ENCODE peak calls at places on chromosomes 7 and 10, in seven cellular contexts. J is body of pancreas, R is HFF-Myc, W is GM20000, D is WERI-Rb-1, T is cardiac fibroblast, M is endothelial cell. N is an unnamed sample.

GRCh38 chr7:77453531-77453930 is 37.4 kb upstream of the GSAP start:
- DNase-seq in R (no peak), M (no peak), D (no peak), W (no peak), T (peak; percentile 59), J (no peak), N (no peak)

GRCh38 chr7:158239290-158239981 is 348.2 kb downstream of the PTPRN2 start:
- DNase-seq in M (no peak), R (no peak), T (no peak), J (no peak), W (peak; percentile 3), D (no peak), N (no peak)

GRCh38 chr10:74891048-74891447 is 64.6 kb downstream of the KAT6B start:
- DNase-seq in M (no peak), J (peak; percentile 68), W (no peak), R (no peak), D (no peak), T (no peak), N (no peak)

GRCh38 chr7:1229956-1230355 is 2.7 kb upstream of the UNCX start:
- DNase-seq in J (no peak), M (no peak), R (no peak), T (no peak), D (no peak), W (no peak), N (no peak)

GRCh38 chr7:55070271-55070743 is 51.5 kb downstream of the EGFR start:
- DNase-seq in D (no peak), M (no peak), J (no peak), W (no peak), T (no peak), R (no peak), N (no peak)

GRCh38 chr10:12480440-12480839 is 131.1 kb downstream of the CAMK1D start:
- DNase-seq in R (no peak), D (no peak), M (no peak), J (no peak), T (no peak), W (no peak), N (no peak)

GRCh38 chr7:155959894-155960293 is 147.6 kb upstream of the SHH start:
- DNase-seq in T (no peak), J (no peak), W (no peak), R (no peak), M (no peak), D (no peak), N (no peak)

GRCh38 chr7:977326-978048 is 2.1 kb upstream of the COX19 start:
- DNase-seq in W (peak; percentile 73), R (no peak), M (no peak), J (peak; percentile 87), T (peak; percentile 22), D (no peak), N (no peak)

GRCh38 chr10:114714281-114714741 is 56.2 kb upstream of the ABLIM1 start:
- DNase-seq in W (no peak), J (no peak), M (no peak), T (peak; percentile 78), D (no peak), R (peak; percentile 96), N (no peak)

GRCh38 chr10:97463363-97464132 is 17.6 kb downstream of the ZDHHC16 start:
- DNase-seq in R (peak; percentile 81), D (peak; percentile 49), T (peak; percentile 62), J (peak; percentile 71), M (peak; percentile 65), W (peak; percentile 54), N (peak; percentile 40)

GRCh38 chr10:3482200-3482993 is 302.6 kb downstream of the KLF6 start:
- DNase-seq in J (peak; percentile 63), W (peak; percentile 29), M (no peak), T (peak; percentile 91), R (peak; percentile 86), D (no peak), N (no peak)

GRCh38 chr7:36784991-36785940 is 61.0 kb upstream of the AOAH start:
- DNase-seq in R (no peak), J (peak; percentile 35), D (no peak), W (peak; percentile 45), T (peak; percentile 58), M (no peak), N (peak; percentile 73)

GRCh38 chr7:118149394-118149793 is 34.6 kb upstream of the LSM8 start:
- DNase-seq in J (no peak), T (no peak), D (no peak), M (no peak), R (no peak), W (no peak), N (no peak)

GRCh38 chr7:70657532-70657931 is 474.4 kb upstream of the GALNT17 start:
- DNase-seq in M (no peak), R (no peak), D (no peak), J (no peak), W (no peak), T (no peak), N (no peak)

GRCh38 chr7:25318077-25318476 is 89.8 kb upstream of the NPVF start:
- DNase-seq in T (no peak), R (no peak), W (no peak), D (no peak), J (no peak), M (no peak), N (no peak)

GRCh38 chr10:16408379-16408778 is 28.4 kb upstream of the PTER start:
- DNase-seq in W (no peak), J (no peak), T (no peak), R (no peak), D (no peak), M (no peak), N (no peak)

GRCh38 chr7:131642429-131642828 is 86.0 kb upstream of the PODXL start:
- DNase-seq in D (no peak), J (no peak), R (no peak), W (no peak), M (no peak), T (no peak), N (no peak)

GRCh38 chr10:70477661-70478162 is 855 bp upstream of the PALD1 start:
- DNase-seq in W (peak; percentile 67), M (peak; percentile 47), T (no peak), R (peak; percentile 40), D (no peak), J (peak; percentile 43), N (peak; percentile 88)

GRCh38 chr7:1677206-1678069 is 7.4 kb downstream of the ELFN1 start:
- DNase-seq in T (no peak), R (no peak), J (no peak), M (no peak), D (no peak), W (no peak), N (no peak)

GRCh38 chr10:96686514-96686913 is 33.8 kb downstream of the PIK3AP1 start:
- DNase-seq in R (no peak), M (no peak), J (no peak), T (no peak), D (no peak), W (no peak), N (no peak)

GRCh38 chr7:14196555-14196954 is 207.1 kb upstream of the ETV1 start:
- DNase-seq in T (peak; percentile 16), R (no peak), D (no peak), M (no peak), J (no peak), W (no peak), N (no peak)

GRCh38 chr7:107078517-107078966 is 34.0 kb downstream of the PRKAR2B start:
- DNase-seq in D (no peak), T (peak; percentile 44), M (no peak), W (no peak), R (peak; percentile 15), J (peak; percentile 23), N (no peak)

GRCh38 chr10:43254199-43254730 is 12.6 kb downstream of the RASGEF1A start:
- DNase-seq in M (no peak), D (no peak), W (no peak), T (no peak), R (no peak), J (peak; percentile 11), N (peak; percentile 49)

GRCh38 chr7:33716581-33717477 is 188.5 kb upstream of the BMPER start:
- DNase-seq in R (peak; percentile 36), J (no peak), M (no peak), W (no peak), D (no peak), T (peak; percentile 82), N (no peak)

GRCh38 chr7:14071045-14071444 is 81.6 kb upstream of the ETV1 start:
- DNase-seq in J (no peak), D (no peak), R (no peak), W (no peak), M (no peak), T (no peak), N (no peak)

GRCh38 chr10:124461642-124462347 is at the start of gene LHPP:
- DNase-seq in W (peak; percentile 96), D (peak; percentile 77), T (peak; percentile 79), R (peak; percentile 15), M (peak; percentile 73), J (peak; percentile 82), N (peak; percentile 90)
- TF ChIP-seq CTCF in W (no peak), D (peak; percentile 11), T (no peak), R (no peak), M (peak; percentile 82), J (peak; percentile 56), N (peak; percentile 29)

GRCh38 chr7:99380032-99380822 is 5.7 kb downstream of the ARPC1B start:
- DNase-seq in M (no peak), D (no peak), W (peak; percentile 78), J (no peak), T (peak; percentile 74), R (no peak), N (peak; percentile 58)
- TF ChIP-seq CTCF in M (no peak), D (no peak), W (no peak), J (no peak), T (no peak), R (no peak), N (no peak)

GRCh38 chr10:95290801-95291633 is at the start of gene PDLIM1:
- DNase-seq in M (peak; percentile 57), J (peak; percentile 81), D (peak; percentile 82), T (peak; percentile 74), R (no peak), W (peak; percentile 96), N (peak; percentile 40)

GRCh38 chr10:95290446-95290800 is 380 bp downstream of the PDLIM1 start:
- DNase-seq in M (no peak), D (no peak), T (no peak), W (peak; percentile 48), R (no peak), J (no peak), N (no peak)

GRCh38 chr10:95288273-95288672 is 2.5 kb downstream of the PDLIM1 start:
- DNase-seq in R (no peak), D (no peak), M (no peak), T (no peak), J (no peak), W (no peak), N (no peak)

GRCh38 chr10:95289921-95290421 is 832 bp downstream of the PDLIM1 start:
- DNase-seq in D (no peak), J (no peak), T (no peak), R (no peak), M (no peak), W (no peak), N (no peak)

GRCh38 chr10:95289003-95289920 is 1.5 kb downstream of the PDLIM1 start:
- DNase-seq in M (no peak), J (no peak), T (peak; percentile 53), R (no peak), W (peak; percentile 52), D (peak; percentile 44), N (no peak)
- TF ChIP-seq CTCF in M (peak; percentile 17), J (peak; percentile 13), T (peak; percentile 31), R (no peak), W (peak; percentile 21), D (peak; percentile 54), N (no peak)

DNA sequence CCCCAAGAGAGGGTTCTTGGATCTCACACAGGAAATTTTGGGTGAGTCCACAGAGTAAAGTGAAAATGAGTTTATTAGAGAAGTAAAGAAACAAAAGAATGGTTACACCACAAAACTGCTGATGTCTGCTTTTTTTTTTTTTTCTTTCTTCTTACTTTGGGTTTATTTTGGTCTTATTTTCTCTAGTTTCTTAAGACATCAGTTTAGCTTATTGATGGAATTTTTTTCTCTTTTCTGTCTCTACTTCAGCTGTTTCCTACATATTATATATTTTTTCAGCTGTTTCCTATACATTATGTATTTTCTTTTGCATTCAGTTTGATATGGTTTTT is 166.4 kb downstream of the CCSER2 start:
- DNase-seq in R (no peak), W (no peak), J (no peak), T (no peak), M (no peak), D (no peak), N (no peak)
- TF ChIP-seq CTCF in R (no peak), W (no peak), J (no peak), T (no peak), M (no peak), D (no peak), N (no peak)

N was measured in activated CD8-positive, alpha-beta T cell treated with anti-CD3 and anti-CD28 coated beads for 36 hours.